ENCODE peak calls at places on chromosomes 7 and 10, in six cellular contexts. Z, O, F, J, P and E are unnamed samples. For H3K4me1 and H3K9me3, the result is how much of the 10 kb centered on the place peaks cover.

GRCh38 chr10:116740971-116741370 is 1.4 kb downstream of the HSPA12A start:
- DNase-seq in J (no peak), P (no peak), F (no peak), Z (no peak), O (no peak), E (no peak)

GRCh38 chr10:5559642-5560141 is 34.9 kb downstream of the CALML3 start:
- DNase-seq in O (peak), J (no peak), Z (no peak), P (no peak), F (no peak), E (peak)

GRCh38 chr7:34165927-34166550 is 260.7 kb downstream of the BMPER start:
- DNase-seq in Z (no peak), O (peak), P (peak), F (no peak), J (no peak), E (peak)

GRCh38 chr10:5234106-5234877 is 37.7 kb downstream of the AKR1C4 start:
- DNase-seq in O (peak), F (no peak), P (peak), Z (no peak), J (no peak), E (peak)

GRCh38 chr10:129035052-129035805 is 431.8 kb upstream of the MGMT start:
- DNase-seq in O (no peak), P (no peak), Z (no peak), J (no peak), F (no peak), E (no peak)

GRCh38 chr7:4245866-4246470 is 436.1 kb upstream of the FOXK1 start:
- DNase-seq in Z (peak), F (no peak), J (no peak), O (no peak), P (peak), E (no peak)

GRCh38 chr7:102125127-102125561 is 161.5 kb upstream of the SH2B2 start:
- DNase-seq in P (peak), Z (peak), J (peak), F (no peak), O (peak), E (peak)

GRCh38 chr10:31318382-31318853 is 598 bp upstream of the ZEB1 start:
- DNase-seq in Z (peak), J (no peak), P (no peak), F (no peak), O (peak), E (peak)

GRCh38 chr7:1856966-1857441 is 186.9 kb downstream of the ELFN1 start:
- DNase-seq in F (no peak), Z (no peak), P (no peak), J (no peak), O (no peak), E (no peak)

GRCh38 chr10:79354615-79355014 is 7.3 kb downstream of the PPIF start:
- DNase-seq in O (no peak), J (no peak), F (no peak), P (no peak), Z (peak), E (no peak)

GRCh38 chr7:110539216-110539615 is 551.7 kb upstream of the LRRN3 start:
- DNase-seq in J (no peak), F (no peak), Z (no peak), P (no peak), O (peak), E (peak)

GRCh38 chr10:113297226-113297625 is 255.6 kb upstream of the HABP2 start:
- DNase-seq in Z (no peak), F (no peak), O (peak), J (no peak), P (peak), E (peak)

GRCh38 chr10:132580617-132581016 is 43.0 kb downstream of the INPP5A start:
- DNase-seq in Z (no peak), O (no peak), F (no peak), J (no peak), P (no peak), E (no peak)

GRCh38 chr10:132584081-132584480 is 46.5 kb downstream of the INPP5A start:
- DNase-seq in P (no peak), F (no peak), O (no peak), J (no peak), Z (no peak), E (no peak)

GRCh38 chr10:132580157-132580556 is 42.6 kb downstream of the INPP5A start:
- DNase-seq in J (no peak), Z (no peak), F (no peak), P (no peak), O (no peak), E (no peak)

GRCh38 chr10:132585732-132586722 is 48.4 kb downstream of the INPP5A start:
- DNase-seq in Z (no peak), O (no peak), J (no peak), F (no peak), P (peak), E (no peak)

GRCh38 chr10:132582795-132583194 is 45.2 kb downstream of the INPP5A start:
- DNase-seq in O (no peak), J (no peak), F (no peak), P (no peak), Z (no peak), E (no peak)
- H3K4me1 ChIP-seq in O (under half), J (under half), F (under half), P (under half), Z (under half), E (under half)

DNA sequence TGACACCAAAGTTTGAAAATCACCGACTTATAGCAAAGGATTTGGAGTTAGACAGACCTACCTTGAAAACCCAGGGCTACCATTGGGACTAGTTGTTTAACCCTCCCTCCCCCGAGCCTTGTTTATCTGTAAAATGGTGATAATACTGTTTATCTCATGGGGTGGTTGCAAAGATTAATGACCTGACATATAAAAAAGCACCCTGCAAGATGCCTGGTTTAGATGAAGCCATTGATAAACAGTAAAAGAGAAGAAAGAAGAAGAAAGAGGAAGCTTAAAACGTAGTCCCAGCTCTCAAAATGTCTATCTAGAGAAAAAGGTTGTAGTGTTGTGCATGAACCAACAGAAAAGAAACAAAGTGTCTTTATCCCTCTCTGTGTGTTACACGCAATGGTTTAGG is 145.7 kb downstream of the FGFR2 start:
- DNase-seq in J (no peak), F (no peak), O (no peak), Z (no peak), P (no peak), E (no peak)
- H3K18ac ChIP-seq in J (no peak), F (no peak), O (no peak), Z (no peak), P (no peak), E (no peak)

DNA sequence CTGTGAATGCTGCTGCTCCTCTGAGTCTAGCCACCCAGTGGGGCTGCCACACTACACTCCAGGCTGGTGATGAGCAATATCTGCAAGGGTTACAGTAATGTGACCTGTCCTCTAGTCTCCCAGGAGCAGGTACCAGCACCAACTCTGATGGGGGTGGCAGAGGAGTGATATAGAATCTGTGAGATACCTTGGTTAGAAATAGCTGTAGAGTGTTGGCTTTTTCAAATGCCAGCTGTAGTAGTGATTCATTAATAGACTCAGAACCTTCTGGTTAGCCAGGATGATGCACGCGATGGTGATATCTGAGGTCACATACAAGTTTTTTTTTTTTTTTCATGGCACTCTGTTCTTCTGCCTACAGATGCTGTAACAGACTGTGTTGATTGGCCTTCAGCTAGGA is 757.1 kb downstream of the INHBA start:
- DNase-seq in F (no peak), O (no peak), J (no peak), P (peak), Z (no peak), E (no peak)
- H3K9me3 ChIP-seq in F (under half), O (under half), J (under half), P (under half), Z (under half), E (under half)

GRCh38 chr7:90701021-90701420 is 104.9 kb downstream of the CDK14 start:
- DNase-seq in P (no peak), Z (no peak), J (no peak), O (no peak), F (no peak), E (no peak)
- H3K4me1 ChIP-seq in P (under half), Z (under half), J (under half), O (under half), F (under half), E (under half)

GRCh38 chr7:37357277-37357996 is 91.2 kb downstream of the ELMO1 start:
- DNase-seq in F (no peak), Z (no peak), P (peak), O (no peak), J (no peak), E (no peak)

GRCh38 chr7:37352974-37353948 is 95.4 kb downstream of the ELMO1 start:
- DNase-seq in Z (peak), O (no peak), J (peak), P (peak), F (no peak), E (no peak)

GRCh38 chr7:37352251-37352650 is 96.4 kb downstream of the ELMO1 start:
- DNase-seq in Z (no peak), J (no peak), P (no peak), O (no peak), F (no peak), E (no peak)

GRCh38 chr7:37353949-37354660 is 94.6 kb downstream of the ELMO1 start:
- DNase-seq in Z (no peak), P (no peak), O (no peak), J (no peak), F (no peak), E (no peak)

DNA sequence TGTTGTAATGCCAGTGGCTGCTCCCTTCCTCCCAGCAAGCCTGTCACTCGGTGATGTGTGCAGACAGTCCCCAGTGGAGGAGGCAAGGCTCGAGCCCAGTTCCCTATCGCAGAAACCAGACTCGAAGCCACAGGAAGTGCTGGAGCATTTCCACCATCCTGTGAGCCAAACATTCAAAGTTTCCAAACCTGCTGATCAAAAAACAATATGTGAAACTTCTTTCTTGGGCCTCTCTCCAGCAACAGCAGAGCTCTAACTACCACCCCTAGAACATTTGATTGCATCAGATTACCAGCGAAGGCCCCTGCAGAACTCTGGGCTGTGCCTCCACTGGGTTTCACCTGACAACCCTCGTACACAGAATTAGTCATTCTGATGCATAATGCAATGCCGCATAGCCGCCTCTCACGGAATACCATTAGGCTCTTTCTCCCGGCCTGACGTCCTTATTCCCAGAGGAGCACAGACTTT is 94.0 kb downstream of the ELMO1 start:
- DNase-seq in F (no peak), Z (no peak), O (no peak), P (peak), J (no peak), E (peak)
- H3K18ac ChIP-seq in F (peak), Z (no peak), O (no peak), P (no peak), J (no peak), E (no peak)

GRCh38 chr7:99531354-99531765 is 20.6 kb downstream of the FAM200A start:
- DNase-seq in P (no peak), Z (no peak), F (no peak), O (no peak), J (no peak), E (no peak)
- H3K9me3 ChIP-seq in P (under half), Z (half or more), F (under half), O (half or more), J (half or more), E (half or more)

GRCh38 chr10:132406181-132406580 is 9.2 kb downstream of the PWWP2B start:
- DNase-seq in O (no peak), Z (no peak), F (no peak), P (peak), J (no peak), E (no peak)

GRCh38 chr10:132406750-132407149 is 9.8 kb downstream of the PWWP2B start:
- DNase-seq in F (no peak), P (no peak), O (no peak), Z (no peak), J (no peak), E (no peak)

GRCh38 chr10:132407846-132408278 is 10.9 kb downstream of the PWWP2B start:
- DNase-seq in J (no peak), Z (peak), O (peak), F (no peak), P (peak), E (peak)

GRCh38 chr10:132408367-132408781 is 11.4 kb downstream of the PWWP2B start:
- DNase-seq in O (no peak), Z (peak), F (no peak), P (no peak), J (no peak), E (peak)

DNA sequence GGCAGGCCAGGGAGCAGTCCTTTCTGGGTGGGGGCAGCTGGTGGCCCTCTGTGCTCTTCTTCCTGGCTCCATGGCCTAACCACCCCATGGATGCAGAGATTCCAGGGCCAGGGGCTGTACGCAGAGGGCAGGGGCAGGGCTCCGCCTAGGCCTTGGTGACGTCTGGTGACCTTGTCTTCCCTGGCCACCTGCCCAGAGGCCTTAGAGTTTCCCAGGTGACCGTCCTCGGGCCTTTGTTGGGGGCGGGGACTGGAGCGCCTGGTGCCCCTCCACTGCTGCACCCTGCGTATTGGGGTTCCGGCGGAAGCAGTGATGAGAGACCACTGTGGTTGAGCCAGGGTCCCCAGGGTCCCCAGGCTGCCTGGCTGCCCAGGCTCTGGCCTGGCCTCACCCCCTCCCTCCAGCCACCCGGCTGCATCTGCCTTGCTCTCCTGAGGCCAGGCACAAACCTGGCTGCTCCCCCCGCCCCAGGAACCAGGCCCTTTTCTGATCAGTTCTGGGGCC is 10.3 kb downstream of the PWWP2B start:
- DNase-seq in F (no peak), Z (no peak), O (no peak), J (no peak), P (peak), E (no peak)
- H3K4me1 ChIP-seq in F (under half), Z (under half), O (under half), J (under half), P (half or more), E (under half)

DNA sequence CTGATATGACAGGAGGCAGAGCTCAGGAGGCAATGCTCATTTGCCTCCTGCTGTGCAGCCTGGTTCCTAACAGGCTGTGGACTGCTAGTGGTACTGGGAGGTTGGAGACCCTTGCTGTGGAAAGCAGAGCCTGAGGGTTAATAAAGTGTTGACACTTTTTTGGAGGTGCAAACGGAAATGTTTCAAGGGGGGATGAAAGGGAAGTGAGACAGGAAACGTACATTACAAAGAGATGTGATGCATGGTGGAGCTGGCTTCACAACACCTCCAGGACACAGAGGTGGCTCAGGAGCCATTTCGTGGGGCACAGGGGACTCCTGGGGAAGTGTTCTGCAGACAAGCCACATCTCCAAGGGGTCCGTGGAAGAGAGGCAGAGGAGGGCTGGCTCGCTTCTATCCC is 137.6 kb upstream of the SVIL start:
- DNase-seq in Z (no peak), F (no peak), P (no peak), O (no peak), J (no peak), E (no peak)
- H3K18ac ChIP-seq in Z (no peak), F (no peak), P (no peak), O (no peak), J (no peak), E (no peak)